ENCODE peak calls at places on chromosome 6, in seven cellular contexts. One of them, this sample, is unnamed.
A peak's percentile ranks its signal among the peaks of the same experiment; 100 is the strongest.

GRCh38 chr6:75409286-75409685 is 84.3 kb downstream of the FILIP1 start:
- DNase-seq in H1: no peak
- DNase-seq in stimulated activated CD8-positive, alpha-beta memory T cell treated with anti-CD3 and anti-CD28 coated beads, Interleukin-4, amount 100 ng/mL, for 4 hours: no peak
- DNase-seq in glutamatergic neuron: no peak
- DNase-seq in AG09309: no peak
- DNase-seq in adipocyte: peak; percentile 22
- DNase-seq in right cardiac atrium: no peak
- DNase-seq in this sample: no peak

GRCh38 chr6:136945626-136946235 is 23.6 kb downstream of the SLC35D3 start:
- DNase-seq in adipocyte: no peak
- DNase-seq in H1: no peak
- DNase-seq in glutamatergic neuron: no peak
- DNase-seq in right cardiac atrium: no peak
- DNase-seq in AG09309: no peak
- DNase-seq in stimulated activated CD8-positive, alpha-beta memory T cell treated with anti-CD3 and anti-CD28 coated beads, Interleukin-4, amount 100 ng/mL, for 4 hours: no peak
- DNase-seq in this sample: no peak

GRCh38 chr6:93419304-93420162 is at the start of gene EPHA7:
- DNase-seq in right cardiac atrium: peak; percentile 97
- DNase-seq in stimulated activated CD8-positive, alpha-beta memory T cell treated with anti-CD3 and anti-CD28 coated beads, Interleukin-4, amount 100 ng/mL, for 4 hours: no peak
- DNase-seq in adipocyte: peak; percentile 94
- DNase-seq in AG09309: peak; percentile 27
- DNase-seq in H1: peak; percentile 94
- DNase-seq in glutamatergic neuron: peak; percentile 98
- DNase-seq in this sample: peak; percentile 89

GRCh38 chr6:71040043-71040442 is 83.2 kb upstream of the B3GAT2 start:
- DNase-seq in stimulated activated CD8-positive, alpha-beta memory T cell treated with anti-CD3 and anti-CD28 coated beads, Interleukin-4, amount 100 ng/mL, for 4 hours: no peak
- DNase-seq in adipocyte: no peak
- DNase-seq in H1: no peak
- DNase-seq in AG09309: no peak
- DNase-seq in glutamatergic neuron: no peak
- DNase-seq in right cardiac atrium: no peak
- DNase-seq in this sample: no peak

GRCh38 chr6:6685249-6685667 is 96.7 kb downstream of the LY86 start:
- DNase-seq in H1: no peak
- DNase-seq in right cardiac atrium: no peak
- DNase-seq in glutamatergic neuron: no peak
- DNase-seq in stimulated activated CD8-positive, alpha-beta memory T cell treated with anti-CD3 and anti-CD28 coated beads, Interleukin-4, amount 100 ng/mL, for 4 hours: no peak
- DNase-seq in AG09309: peak; percentile 74
- DNase-seq in adipocyte: no peak
- DNase-seq in this sample: no peak

GRCh38 chr6:24529985-24530384 is 35.2 kb downstream of the ALDH5A1 start:
- DNase-seq in H1: no peak
- DNase-seq in right cardiac atrium: no peak
- DNase-seq in glutamatergic neuron: no peak
- DNase-seq in adipocyte: peak; percentile 18
- DNase-seq in stimulated activated CD8-positive, alpha-beta memory T cell treated with anti-CD3 and anti-CD28 coated beads, Interleukin-4, amount 100 ng/mL, for 4 hours: no peak
- DNase-seq in AG09309: no peak
- DNase-seq in this sample: no peak

GRCh38 chr6:138277835-138278234 is 59.5 kb upstream of the PBOV1 start:
- DNase-seq in stimulated activated CD8-positive, alpha-beta memory T cell treated with anti-CD3 and anti-CD28 coated beads, Interleukin-4, amount 100 ng/mL, for 4 hours: no peak
- DNase-seq in AG09309: no peak
- DNase-seq in adipocyte: no peak
- DNase-seq in glutamatergic neuron: no peak
- DNase-seq in right cardiac atrium: no peak
- DNase-seq in H1: no peak
- DNase-seq in this sample: no peak

GRCh38 chr6:127547215-127547614 is 28.1 kb upstream of the MTCL3 start:
- DNase-seq in AG09309: no peak
- DNase-seq in glutamatergic neuron: no peak
- DNase-seq in adipocyte: peak; percentile 20
- DNase-seq in H1: no peak
- DNase-seq in stimulated activated CD8-positive, alpha-beta memory T cell treated with anti-CD3 and anti-CD28 coated beads, Interleukin-4, amount 100 ng/mL, for 4 hours: no peak
- DNase-seq in right cardiac atrium: no peak
- DNase-seq in this sample: no peak

GRCh38 chr6:786946-787763 is 94.2 kb upstream of the EXOC2 start:
- DNase-seq in H1: no peak
- DNase-seq in AG09309: no peak
- DNase-seq in glutamatergic neuron: no peak
- DNase-seq in stimulated activated CD8-positive, alpha-beta memory T cell treated with anti-CD3 and anti-CD28 coated beads, Interleukin-4, amount 100 ng/mL, for 4 hours: no peak
- DNase-seq in right cardiac atrium: no peak
- DNase-seq in adipocyte: peak; percentile 25
- DNase-seq in this sample: no peak

GRCh38 chr6:43770417-43771209 is 602 bp downstream of the VEGFA start:
- DNase-seq in adipocyte: peak; percentile 77
- DNase-seq in right cardiac atrium: peak; percentile 92
- DNase-seq in stimulated activated CD8-positive, alpha-beta memory T cell treated with anti-CD3 and anti-CD28 coated beads, Interleukin-4, amount 100 ng/mL, for 4 hours: no peak
- DNase-seq in H1: no peak
- DNase-seq in AG09309: no peak
- DNase-seq in glutamatergic neuron: peak; percentile 58
- DNase-seq in this sample: no peak

GRCh38 chr6:163745566-163746400 is 331.3 kb downstream of the QKI start:
- DNase-seq in H1: peak; percentile 44
- DNase-seq in adipocyte: peak; percentile 80
- DNase-seq in right cardiac atrium: peak; percentile 65
- DNase-seq in glutamatergic neuron: peak; percentile 53
- DNase-seq in stimulated activated CD8-positive, alpha-beta memory T cell treated with anti-CD3 and anti-CD28 coated beads, Interleukin-4, amount 100 ng/mL, for 4 hours: no peak
- DNase-seq in AG09309: peak; percentile 23
- DNase-seq in this sample: peak; percentile 42

GRCh38 chr6:134640975-134641429 is 308.9 kb downstream of the ALDH8A1 start:
- DNase-seq in H1: peak; percentile 9
- DNase-seq in right cardiac atrium: peak; percentile 83
- DNase-seq in adipocyte: peak; percentile 93
- DNase-seq in stimulated activated CD8-positive, alpha-beta memory T cell treated with anti-CD3 and anti-CD28 coated beads, Interleukin-4, amount 100 ng/mL, for 4 hours: peak; percentile 64
- DNase-seq in AG09309: peak; percentile 93
- DNase-seq in glutamatergic neuron: peak; percentile 77
- DNase-seq in this sample: no peak

GRCh38 chr6:127302728-127303675 is 36.3 kb downstream of the RNF146 start:
- DNase-seq in H1: no peak
- DNase-seq in adipocyte: peak; percentile 85
- DNase-seq in stimulated activated CD8-positive, alpha-beta memory T cell treated with anti-CD3 and anti-CD28 coated beads, Interleukin-4, amount 100 ng/mL, for 4 hours: peak; percentile 19
- DNase-seq in AG09309: no peak
- DNase-seq in right cardiac atrium: no peak
- DNase-seq in glutamatergic neuron: no peak
- DNase-seq in this sample: no peak

GRCh38 chr6:108575905-108576494 is 15.3 kb downstream of the FOXO3 start:
- DNase-seq in AG09309: no peak
- DNase-seq in right cardiac atrium: no peak
- DNase-seq in adipocyte: no peak
- DNase-seq in glutamatergic neuron: no peak
- DNase-seq in stimulated activated CD8-positive, alpha-beta memory T cell treated with anti-CD3 and anti-CD28 coated beads, Interleukin-4, amount 100 ng/mL, for 4 hours: no peak
- DNase-seq in H1: no peak
- DNase-seq in this sample: no peak

GRCh38 chr6:56026461-56027180 is 151.2 kb upstream of the BMP5 start:
- DNase-seq in stimulated activated CD8-positive, alpha-beta memory T cell treated with anti-CD3 and anti-CD28 coated beads, Interleukin-4, amount 100 ng/mL, for 4 hours: no peak
- DNase-seq in H1: no peak
- DNase-seq in AG09309: no peak
- DNase-seq in glutamatergic neuron: no peak
- DNase-seq in right cardiac atrium: no peak
- DNase-seq in adipocyte: no peak
- DNase-seq in this sample: no peak

GRCh38 chr6:35489995-35490791 is 6.7 kb downstream of the TEAD3 start:
- DNase-seq in glutamatergic neuron: peak; percentile 85
- DNase-seq in adipocyte: peak; percentile 71
- DNase-seq in right cardiac atrium: peak; percentile 96
- DNase-seq in AG09309: no peak
- DNase-seq in stimulated activated CD8-positive, alpha-beta memory T cell treated with anti-CD3 and anti-CD28 coated beads, Interleukin-4, amount 100 ng/mL, for 4 hours: no peak
- DNase-seq in H1: peak; percentile 84
- DNase-seq in this sample: peak; percentile 58

GRCh38 chr6:140541288-140541687 is 1166.8 kb upstream of the CITED2 start:
- DNase-seq in right cardiac atrium: no peak
- DNase-seq in glutamatergic neuron: no peak
- DNase-seq in stimulated activated CD8-positive, alpha-beta memory T cell treated with anti-CD3 and anti-CD28 coated beads, Interleukin-4, amount 100 ng/mL, for 4 hours: no peak
- DNase-seq in H1: no peak
- DNase-seq in AG09309: no peak
- DNase-seq in adipocyte: peak; percentile 56
- DNase-seq in this sample: no peak

GRCh38 chr6:118768904-118769325 is 117.5 kb upstream of the CEP85L start:
- DNase-seq in adipocyte: no peak
- DNase-seq in right cardiac atrium: no peak
- DNase-seq in glutamatergic neuron: no peak
- DNase-seq in stimulated activated CD8-positive, alpha-beta memory T cell treated with anti-CD3 and anti-CD28 coated beads, Interleukin-4, amount 100 ng/mL, for 4 hours: no peak
- DNase-seq in H1: no peak
- DNase-seq in AG09309: no peak
- DNase-seq in this sample: no peak

GRCh38 chr6:148835920-148836441 is 89.2 kb downstream of the UST start:
- DNase-seq in adipocyte: peak; percentile 95
- DNase-seq in glutamatergic neuron: no peak
- DNase-seq in right cardiac atrium: no peak
- DNase-seq in stimulated activated CD8-positive, alpha-beta memory T cell treated with anti-CD3 and anti-CD28 coated beads, Interleukin-4, amount 100 ng/mL, for 4 hours: no peak
- DNase-seq in AG09309: peak; percentile 88
- DNase-seq in H1: no peak
- DNase-seq in this sample: no peak

GRCh38 chr6:30169658-30170614 is 6.6 kb downstream of the TRIM15 start:
- DNase-seq in glutamatergic neuron: no peak
- DNase-seq in adipocyte: peak; percentile 75
- DNase-seq in right cardiac atrium: no peak
- DNase-seq in AG09309: peak; percentile 14
- DNase-seq in H1: no peak
- DNase-seq in stimulated activated CD8-positive, alpha-beta memory T cell treated with anti-CD3 and anti-CD28 coated beads, Interleukin-4, amount 100 ng/mL, for 4 hours: no peak
- DNase-seq in this sample: peak; percentile 33

GRCh38 chr6:20115269-20116005 is 96.8 kb downstream of the MBOAT1 start:
- DNase-seq in stimulated activated CD8-positive, alpha-beta memory T cell treated with anti-CD3 and anti-CD28 coated beads, Interleukin-4, amount 100 ng/mL, for 4 hours: no peak
- DNase-seq in adipocyte: no peak
- DNase-seq in right cardiac atrium: no peak
- DNase-seq in H1: no peak
- DNase-seq in glutamatergic neuron: no peak
- DNase-seq in AG09309: no peak
- DNase-seq in this sample: no peak

GRCh38 chr6:53107091-53107490 is 41.5 kb downstream of the GCM1 start:
- DNase-seq in right cardiac atrium: no peak
- DNase-seq in H1: no peak
- DNase-seq in AG09309: peak; percentile 49
- DNase-seq in stimulated activated CD8-positive, alpha-beta memory T cell treated with anti-CD3 and anti-CD28 coated beads, Interleukin-4, amount 100 ng/mL, for 4 hours: no peak
- DNase-seq in adipocyte: peak; percentile 40
- DNase-seq in glutamatergic neuron: no peak
- DNase-seq in this sample: no peak

GRCh38 chr6:119351005-119351394 is 1.4 kb upstream of the MAN1A1 start:
- DNase-seq in H1: no peak
- DNase-seq in AG09309: peak; percentile 17
- DNase-seq in stimulated activated CD8-positive, alpha-beta memory T cell treated with anti-CD3 and anti-CD28 coated beads, Interleukin-4, amount 100 ng/mL, for 4 hours: no peak
- DNase-seq in right cardiac atrium: no peak
- DNase-seq in adipocyte: peak; percentile 73
- DNase-seq in glutamatergic neuron: no peak
- DNase-seq in this sample: no peak

GRCh38 chr6:133809406-133809805 is 79.5 kb upstream of the TCF21 start:
- DNase-seq in glutamatergic neuron: no peak
- DNase-seq in stimulated activated CD8-positive, alpha-beta memory T cell treated with anti-CD3 and anti-CD28 coated beads, Interleukin-4, amount 100 ng/mL, for 4 hours: no peak
- DNase-seq in H1: no peak
- DNase-seq in AG09309: no peak
- DNase-seq in adipocyte: no peak
- DNase-seq in right cardiac atrium: no peak
- DNase-seq in this sample: no peak

GRCh38 chr6:25829375-25829774 is 2.5 kb downstream of the SLC17A1 start:
- DNase-seq in right cardiac atrium: no peak
- DNase-seq in AG09309: no peak
- DNase-seq in adipocyte: no peak
- DNase-seq in H1: no peak
- DNase-seq in glutamatergic neuron: no peak
- DNase-seq in stimulated activated CD8-positive, alpha-beta memory T cell treated with anti-CD3 and anti-CD28 coated beads, Interleukin-4, amount 100 ng/mL, for 4 hours: no peak
- DNase-seq in this sample: no peak

GRCh38 chr6:15531973-15532372 is 130.9 kb downstream of the DTNBP1 start:
- DNase-seq in stimulated activated CD8-positive, alpha-beta memory T cell treated with anti-CD3 and anti-CD28 coated beads, Interleukin-4, amount 100 ng/mL, for 4 hours: no peak
- DNase-seq in right cardiac atrium: no peak
- DNase-seq in H1: no peak
- DNase-seq in adipocyte: no peak
- DNase-seq in AG09309: no peak
- DNase-seq in glutamatergic neuron: no peak
- DNase-seq in this sample: no peak

GRCh38 chr6:156390621-156391378 is 386.4 kb upstream of the ARID1B start:
- DNase-seq in adipocyte: peak; percentile 2
- DNase-seq in H1: no peak
- DNase-seq in AG09309: no peak
- DNase-seq in stimulated activated CD8-positive, alpha-beta memory T cell treated with anti-CD3 and anti-CD28 coated beads, Interleukin-4, amount 100 ng/mL, for 4 hours: no peak
- DNase-seq in glutamatergic neuron: no peak
- DNase-seq in right cardiac atrium: no peak
- DNase-seq in this sample: no peak

GRCh38 chr6:168433898-168434297 is 7.1 kb upstream of the SMOC2 start:
- DNase-seq in adipocyte: no peak
- DNase-seq in AG09309: no peak
- DNase-seq in right cardiac atrium: no peak
- DNase-seq in stimulated activated CD8-positive, alpha-beta memory T cell treated with anti-CD3 and anti-CD28 coated beads, Interleukin-4, amount 100 ng/mL, for 4 hours: no peak
- DNase-seq in H1: no peak
- DNase-seq in glutamatergic neuron: no peak
- DNase-seq in this sample: no peak

GRCh38 chr6:107847844-107848802 is 24.0 kb upstream of the SCML4 start:
- DNase-seq in AG09309: peak; percentile 14
- DNase-seq in adipocyte: peak; percentile 95
- DNase-seq in glutamatergic neuron: peak; percentile 93
- DNase-seq in H1: peak; percentile 50
- DNase-seq in right cardiac atrium: peak; percentile 95
- DNase-seq in stimulated activated CD8-positive, alpha-beta memory T cell treated with anti-CD3 and anti-CD28 coated beads, Interleukin-4, amount 100 ng/mL, for 4 hours: peak; percentile 71
- DNase-seq in this sample: peak; percentile 63

GRCh38 chr6:69985180-69985579 is 118.8 kb downstream of the COL19A1 start:
- DNase-seq in adipocyte: peak; percentile 26
- DNase-seq in glutamatergic neuron: no peak
- DNase-seq in stimulated activated CD8-positive, alpha-beta memory T cell treated with anti-CD3 and anti-CD28 coated beads, Interleukin-4, amount 100 ng/mL, for 4 hours: no peak
- DNase-seq in H1: no peak
- DNase-seq in right cardiac atrium: no peak
- DNase-seq in AG09309: no peak
- DNase-seq in this sample: no peak

GRCh38 chr6:34597605-34598353 is 41.6 kb upstream of the SPDEF start:
- DNase-seq in right cardiac atrium: no peak
- DNase-seq in AG09309: no peak
- DNase-seq in stimulated activated CD8-positive, alpha-beta memory T cell treated with anti-CD3 and anti-CD28 coated beads, Interleukin-4, amount 100 ng/mL, for 4 hours: no peak
- DNase-seq in glutamatergic neuron: no peak
- DNase-seq in H1: no peak
- DNase-seq in adipocyte: no peak
- DNase-seq in this sample: no peak

This sample was measured in NT2/D1.